ENCODE peak calls at places on chromosomes 6 and 20, in four cellular contexts. S is hypothalamus, B is pancreas, Q is astrocyte of the cerebellum. N is an unnamed sample.

GRCh38 chr20:50815162-50815989 is 20.5 kb downstream of the BCAS4 start:
- DNase-seq in S (no peak), B (no peak), Q (no peak), N (no peak)

GRCh38 chr6:28104392-28105250 is 19.8 kb upstream of the ZSCAN16 start:
- DNase-seq in S (peak), B (peak), Q (peak), N (peak)

GRCh38 chr6:113047932-113048331 is 700.8 kb downstream of the RFPL4B start:
- DNase-seq in S (no peak), B (no peak), Q (no peak), N (no peak)

GRCh38 chr20:53081916-53082863 is 110.0 kb downstream of the TSHZ2 start:
- DNase-seq in S (no peak), B (no peak), Q (no peak), N (no peak)

GRCh38 chr6:88650979-88651378 is 312.4 kb downstream of the RNGTT start:
- DNase-seq in S (no peak), B (no peak), Q (no peak), N (no peak)

GRCh38 chr20:56163806-56164205 is 84.7 kb upstream of the MC3R start:
- DNase-seq in S (no peak), B (no peak), Q (no peak), N (no peak)

GRCh38 chr6:106890447-106890846 is 84.1 kb downstream of the CD24 start:
- DNase-seq in S (no peak), B (no peak), Q (no peak), N (no peak)

GRCh38 chr20:62049342-62050165 is 16.1 kb downstream of the TAF4 start:
- DNase-seq in S (no peak), B (no peak), Q (no peak), N (no peak)

GRCh38 chr6:167469101-167469500 is 144.2 kb downstream of the TTLL2 start:
- DNase-seq in S (no peak), B (no peak), Q (no peak), N (no peak)

GRCh38 chr20:47998736-47999135 is 213.5 kb upstream of the SULF2 start:
- DNase-seq in S (no peak), B (no peak), Q (no peak), N (no peak)

GRCh38 chr20:41352666-41353065 is 12.0 kb downstream of the LPIN3 start:
- DNase-seq in S (no peak), B (no peak), Q (no peak), N (no peak)

GRCh38 chr6:108653864-108654402 is 93.2 kb downstream of the FOXO3 start:
- DNase-seq in S (no peak), B (no peak), Q (no peak), N (no peak)

GRCh38 chr20:61126369-61127195 is 125.5 kb upstream of the CDH4 start:
- DNase-seq in S (no peak), B (no peak), Q (no peak), N (no peak)

GRCh38 chr20:54134445-54135220 is 39.2 kb downstream of the CYP24A1 start:
- DNase-seq in S (no peak), B (no peak), Q (no peak), N (no peak)

GRCh38 chr6:52654007-52654406 is 16.9 kb upstream of the TMEM14A start:
- DNase-seq in S (no peak), B (no peak), Q (no peak), N (no peak)

GRCh38 chr6:100877851-100878250 is 3.3 kb downstream of the ASCC3 start:
- DNase-seq in S (no peak), B (no peak), Q (no peak), N (no peak)

GRCh38 chr6:54892831-54893230 is 46.3 kb downstream of the FAM83B start:
- DNase-seq in S (no peak), B (no peak), Q (no peak), N (no peak)

GRCh38 chr6:31776563-31776960 is 566 bp downstream of the VWA7 start:
- DNase-seq in S (no peak), B (peak), Q (no peak), N (peak)

GRCh38 chr6:49553353-49553752 is 2.9 kb downstream of the C6orf141 start:
- DNase-seq in S (no peak), B (no peak), Q (no peak), N (no peak)

GRCh38 chr20:57797401-57797800 is 87.6 kb upstream of the PMEPA1 start:
- DNase-seq in S (no peak), B (no peak), Q (no peak), N (no peak)